ENCODE peak calls at places on chromosomes 11 and 22, in five cellular contexts. G is GM23338, N is transverse colon, E is spleen, A is GM12892. C is an unnamed sample.

GRCh38 chr22:40660725-40661124 is 18.6 kb upstream of the MCHR1 start:
- DNase-seq in E (no peak), N (no peak), G (no peak), A (no peak), C (no peak)

GRCh38 chr22:45552580-45553332 is 50.1 kb downstream of the FBLN1 start:
- DNase-seq in A (no peak), G (peak), E (no peak), N (peak), C (no peak)

GRCh38 chr11:76701701-76702100 is 31.2 kb upstream of the LRRC32 start:
- DNase-seq in G (no peak), A (no peak), N (no peak), E (peak), C (no peak)

GRCh38 chr11:2708757-2709281 is 9.0 kb upstream of the KCNQ1OT1 start:
- DNase-seq in A (no peak), E (no peak), G (no peak), N (no peak), C (no peak)

GRCh38 chr22:24730864-24731263 is 43.7 kb downstream of the PIWIL3 start:
- DNase-seq in A (no peak), E (no peak), G (peak), N (no peak), C (no peak)

GRCh38 chr22:25752615-25753214 is 10.7 kb downstream of the MYO18B start:
- DNase-seq in G (no peak), E (no peak), N (no peak), A (no peak), C (no peak)

GRCh38 chr11:121459413-121460041 is 6.8 kb upstream of the SORL1-AS1 start:
- DNase-seq in G (no peak), E (no peak), N (no peak), A (no peak), C (no peak)

GRCh38 chr11:69867076-69868002 is 48.1 kb upstream of the FGF3 start:
- DNase-seq in A (no peak), E (no peak), G (no peak), N (no peak), C (peak)

GRCh38 chr11:105298174-105298573 is 158.6 kb upstream of the CARD18 start:
- DNase-seq in A (no peak), N (no peak), G (no peak), E (no peak), C (no peak)

GRCh38 chr11:28241760-28242159 is 133.6 kb downstream of the METTL15 start:
- DNase-seq in E (no peak), N (no peak), A (no peak), G (no peak), C (no peak)

GRCh38 chr11:100434821-100435641 is 252.1 kb upstream of the ARHGAP42 start:
- DNase-seq in G (no peak), A (no peak), E (no peak), N (no peak), C (no peak)

GRCh38 chr22:36175892-36176291 is 15.3 kb upstream of the APOL3 start:
- DNase-seq in E (no peak), N (no peak), A (no peak), G (peak), C (no peak)

GRCh38 chr22:24141586-24141985 is 39.7 kb upstream of the SUSD2 start:
- DNase-seq in E (no peak), G (no peak), A (peak), N (peak), C (no peak)

GRCh38 chr22:30024231-30024630 is 56.0 kb upstream of the HORMAD2 start:
- DNase-seq in G (no peak), A (no peak), N (no peak), E (no peak), C (no peak)

GRCh38 chr11:121762820-121763219 is 310.1 kb upstream of the SORL1-AS1 start:
- DNase-seq in N (no peak), E (no peak), G (peak), A (no peak), C (no peak)

GRCh38 chr11:12330491-12331231 is 46.7 kb upstream of the PARVA start:
- DNase-seq in G (peak), A (no peak), E (no peak), N (no peak), C (no peak)

GRCh38 chr11:48013269-48013901 is 33.0 kb downstream of the PTPRJ start:
- DNase-seq in N (peak), E (peak), G (no peak), A (no peak), C (no peak)

GRCh38 chr11:45913942-45914635 is 3.6 kb downstream of the PEX16 start:
- DNase-seq in G (no peak), N (no peak), E (no peak), A (no peak), C (no peak)

GRCh38 chr11:67488155-67488480 is 5.3 kb downstream of the AIP start:
- DNase-seq in A (no peak), N (no peak), E (no peak), G (no peak), C (no peak)

GRCh38 chr22:48072777-48073176 is 1310.3 kb downstream of the TBC1D22A start:
- DNase-seq in N (no peak), A (no peak), E (no peak), G (peak), C (no peak)

GRCh38 chr22:19321757-19322156 is 30.2 kb upstream of the CLTCL1 start:
- DNase-seq in G (no peak), E (no peak), A (no peak), N (no peak), C (no peak)

GRCh38 chr22:19329454-19329853 is 37.9 kb upstream of the CLTCL1 start:
- DNase-seq in A (no peak), E (no peak), G (no peak), N (no peak), C (no peak)

GRCh38 chr22:19330865-19331418 is 39.4 kb upstream of the CLTCL1 start:
- DNase-seq in G (no peak), E (no peak), N (no peak), A (no peak), C (no peak)

GRCh38 chr22:19325296-19325950 is 33.9 kb upstream of the CLTCL1 start:
- DNase-seq in G (no peak), N (no peak), E (no peak), A (no peak), C (no peak)
- TF ChIP-seq POLR2AphosphoS5 in G (no peak), N (no peak), E (no peak), A (no peak), C (no peak)

GRCh38 chr11:10454902-10455631 is at the start of gene AMPD3:
- DNase-seq in N (peak), E (peak), G (peak), A (no peak), C (no peak)

GRCh38 chr11:10457901-10458300 is 2.8 kb downstream of the AMPD3 start:
- DNase-seq in A (no peak), E (no peak), N (no peak), G (no peak), C (no peak)

GRCh38 chr11:10456519-10456918 is 1.5 kb downstream of the AMPD3 start:
- DNase-seq in G (no peak), E (peak), N (no peak), A (no peak), C (no peak)

GRCh38 chr11:10454506-10454901 is 560 bp upstream of the AMPD3 start:
- DNase-seq in A (no peak), E (no peak), N (no peak), G (no peak), C (no peak)

DNA sequence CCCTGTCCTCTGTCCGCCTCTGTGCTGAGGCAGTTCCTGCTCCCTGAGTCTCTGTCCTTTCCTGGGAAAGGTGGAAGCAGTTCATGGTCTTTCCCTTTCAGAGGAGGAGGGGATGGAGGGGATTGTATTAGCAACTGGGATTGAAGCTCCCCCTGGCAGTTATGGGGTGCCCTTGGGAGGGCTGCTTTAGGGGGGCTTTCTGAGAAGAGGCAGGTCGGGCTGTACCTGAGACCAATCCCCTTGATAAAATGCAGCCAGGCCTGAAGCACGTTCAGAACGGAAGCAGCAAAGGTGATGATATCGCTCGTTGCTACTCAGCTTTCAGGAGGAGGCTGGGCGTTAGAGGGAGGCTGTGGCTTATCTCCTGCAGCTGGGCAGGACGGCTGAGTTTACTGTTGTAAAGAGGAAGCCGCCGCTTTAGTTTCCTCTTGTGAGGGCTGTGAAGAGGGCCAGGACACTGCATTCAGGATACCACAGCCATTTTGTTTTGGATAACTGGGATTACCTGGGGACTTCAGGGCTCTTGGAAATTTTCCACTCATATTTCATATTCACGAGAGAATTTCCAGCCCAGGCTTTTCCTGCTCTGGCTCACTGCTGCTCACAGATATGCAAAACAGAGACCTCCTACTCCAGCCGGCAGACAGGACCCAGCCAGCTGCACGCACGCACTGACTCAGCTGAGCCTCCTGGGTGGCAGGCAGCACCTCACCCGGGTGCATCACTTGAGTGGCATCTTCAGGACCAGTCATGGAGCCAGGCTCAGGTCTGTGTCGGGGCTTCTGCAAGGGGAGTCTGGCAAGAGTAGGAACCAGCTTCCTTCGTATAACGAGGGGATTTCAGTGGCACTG is 798 bp downstream of the AMPD3 start:
- DNase-seq in E (peak), G (peak), N (peak), A (peak), C (no peak)
- TF ChIP-seq POLR2AphosphoS5 in E (peak), G (no peak), N (peak), A (peak), C (no peak)

GRCh38 chr11:117369521-117369920 is 41.9 kb downstream of the CEP164 start:
- DNase-seq in N (no peak), E (no peak), G (no peak), A (no peak), C (no peak)
- TF ChIP-seq POLR2AphosphoS5 in N (no peak), E (no peak), G (no peak), A (no peak), C (no peak)

DNA sequence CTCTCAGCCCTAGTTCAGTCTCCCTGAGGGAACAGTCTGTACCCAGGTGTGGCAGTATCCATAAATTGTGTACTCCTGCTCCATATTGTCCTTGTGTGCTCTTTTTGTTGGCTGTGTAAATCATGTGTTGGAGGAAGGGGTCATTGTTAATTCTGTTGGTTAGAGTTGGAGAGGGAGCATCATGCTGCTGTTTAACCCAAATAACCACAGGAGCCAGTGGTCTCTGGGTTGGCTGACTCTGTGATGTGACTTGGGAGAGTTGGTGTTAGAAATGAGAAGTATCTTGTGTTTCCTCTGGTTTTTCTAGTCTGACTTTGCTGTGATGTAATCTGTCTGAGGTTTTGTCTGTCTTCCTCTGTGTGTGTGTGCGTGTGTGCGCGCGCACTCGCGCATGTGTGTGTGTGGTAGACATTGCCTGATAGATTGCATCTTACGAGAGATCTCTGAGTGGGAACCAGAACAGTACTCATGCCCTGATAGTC is 30.5 kb downstream of the CTNND1 start:
- DNase-seq in A (peak), N (peak), G (no peak), E (peak), C (no peak)
- TF ChIP-seq POLR2AphosphoS5 in A (peak), N (peak), G (no peak), E (no peak), C (no peak)

GRCh38 chr22:50622723-50623327 is 5.1 kb downstream of the ARSA start:
- DNase-seq in E (peak), A (no peak), N (peak), G (no peak), C (no peak)
- TF ChIP-seq POLR2AphosphoS5 in E (no peak), A (no peak), N (peak), G (no peak), C (no peak)